ENCODE peak calls at places on chromosomes 2 and 18, in four cellular contexts. One of them, this sample, is unnamed.

GRCh38 chr2:10498525-10499274 is 50.6 kb upstream of the ODC1 start:
- DNase-seq in frontal cortex: no peak
- DNase-seq in stimulated activated CD4-positive, alpha-beta T cell treated with anti-CD3 and anti-CD28 coated beads, Interleukin-12 subunit alpha, Interleukin-12 subunit beta, amount 100 ng/mL, for 24 hours: no peak
- DNase-seq in NCI-H187: no peak
- DNase-seq in this sample: no peak

GRCh38 chr2:241509408-241509784 is 1.0 kb upstream of the STK25 start:
- DNase-seq in frontal cortex: no peak
- DNase-seq in stimulated activated CD4-positive, alpha-beta T cell treated with anti-CD3 and anti-CD28 coated beads, Interleukin-12 subunit alpha, Interleukin-12 subunit beta, amount 100 ng/mL, for 24 hours: no peak
- DNase-seq in NCI-H187: no peak
- DNase-seq in this sample: no peak

GRCh38 chr18:60331890-60332289 is 40.7 kb downstream of the MC4R start:
- DNase-seq in frontal cortex: no peak
- DNase-seq in stimulated activated CD4-positive, alpha-beta T cell treated with anti-CD3 and anti-CD28 coated beads, Interleukin-12 subunit alpha, Interleukin-12 subunit beta, amount 100 ng/mL, for 24 hours: no peak
- DNase-seq in NCI-H187: no peak
- DNase-seq in this sample: no peak

GRCh38 chr2:128473175-128474013 is 154.7 kb upstream of the HS6ST1 start:
- DNase-seq in frontal cortex: no peak
- DNase-seq in stimulated activated CD4-positive, alpha-beta T cell treated with anti-CD3 and anti-CD28 coated beads, Interleukin-12 subunit alpha, Interleukin-12 subunit beta, amount 100 ng/mL, for 24 hours: peak; percentile 40
- DNase-seq in NCI-H187: no peak
- DNase-seq in this sample: no peak

GRCh38 chr2:29650634-29651097 is 270.7 kb downstream of the ALK start:
- DNase-seq in frontal cortex: no peak
- DNase-seq in stimulated activated CD4-positive, alpha-beta T cell treated with anti-CD3 and anti-CD28 coated beads, Interleukin-12 subunit alpha, Interleukin-12 subunit beta, amount 100 ng/mL, for 24 hours: no peak
- DNase-seq in NCI-H187: no peak
- DNase-seq in this sample: no peak

GRCh38 chr2:101435011-101435862 is 39.7 kb downstream of the RFX8 start:
- DNase-seq in frontal cortex: no peak
- DNase-seq in stimulated activated CD4-positive, alpha-beta T cell treated with anti-CD3 and anti-CD28 coated beads, Interleukin-12 subunit alpha, Interleukin-12 subunit beta, amount 100 ng/mL, for 24 hours: no peak
- DNase-seq in NCI-H187: no peak
- DNase-seq in this sample: no peak

GRCh38 chr2:212709287-212709686 is 170.7 kb upstream of the ERBB4 start:
- DNase-seq in frontal cortex: no peak
- DNase-seq in stimulated activated CD4-positive, alpha-beta T cell treated with anti-CD3 and anti-CD28 coated beads, Interleukin-12 subunit alpha, Interleukin-12 subunit beta, amount 100 ng/mL, for 24 hours: no peak
- DNase-seq in NCI-H187: no peak
- DNase-seq in this sample: no peak

GRCh38 chr2:160380613-160381012 is 113.0 kb downstream of the RBMS1 start:
- DNase-seq in frontal cortex: no peak
- DNase-seq in stimulated activated CD4-positive, alpha-beta T cell treated with anti-CD3 and anti-CD28 coated beads, Interleukin-12 subunit alpha, Interleukin-12 subunit beta, amount 100 ng/mL, for 24 hours: no peak
- DNase-seq in NCI-H187: no peak
- DNase-seq in this sample: no peak

GRCh38 chr2:220469201-220469600 is 841.8 kb downstream of the SLC4A3 start:
- DNase-seq in frontal cortex: no peak
- DNase-seq in stimulated activated CD4-positive, alpha-beta T cell treated with anti-CD3 and anti-CD28 coated beads, Interleukin-12 subunit alpha, Interleukin-12 subunit beta, amount 100 ng/mL, for 24 hours: no peak
- DNase-seq in NCI-H187: no peak
- DNase-seq in this sample: peak; percentile 45

GRCh38 chr2:236604971-236605734 is 35.5 kb downstream of the ACKR3 start:
- DNase-seq in frontal cortex: no peak
- DNase-seq in stimulated activated CD4-positive, alpha-beta T cell treated with anti-CD3 and anti-CD28 coated beads, Interleukin-12 subunit alpha, Interleukin-12 subunit beta, amount 100 ng/mL, for 24 hours: no peak
- DNase-seq in NCI-H187: no peak
- DNase-seq in this sample: no peak

This sample was measured in A172.